ENCODE peak calls at places on chromosome 2, in ten cellular contexts. One of them, this sample, is unnamed.

GRCh38 chr2:55954306-55955035 is 30.9 kb upstream of the EFEMP1 start:
- DNase-seq in sigmoid colon: no peak
- DNase-seq in fibroblast of mammary gland: peak
- DNase-seq in BJ: no peak
- DNase-seq in fibroblast of pulmonary artery: peak
- DNase-seq in hepatocyte: no peak
- DNase-seq in type B pancreatic cell: no peak
- DNase-seq in fibroblast of the aortic adventitia: peak
- DNase-seq in lower lobe of right lung: no peak
- DNase-seq in CD8-positive, alpha-beta T cell: no peak
- DNase-seq in this sample: no peak

GRCh38 chr2:73995810-73996209 is 11.1 kb downstream of the TET3 start:
- DNase-seq in sigmoid colon: no peak
- DNase-seq in fibroblast of mammary gland: no peak
- DNase-seq in BJ: no peak
- DNase-seq in fibroblast of pulmonary artery: no peak
- DNase-seq in hepatocyte: no peak
- DNase-seq in type B pancreatic cell: no peak
- DNase-seq in fibroblast of the aortic adventitia: no peak
- DNase-seq in lower lobe of right lung: no peak
- DNase-seq in CD8-positive, alpha-beta T cell: no peak
- DNase-seq in this sample: no peak

GRCh38 chr2:73103018-73103542 is 9.7 kb downstream of the RAB11FIP5 start:
- DNase-seq in sigmoid colon: no peak
- DNase-seq in fibroblast of mammary gland: no peak
- DNase-seq in BJ: no peak
- DNase-seq in fibroblast of pulmonary artery: no peak
- DNase-seq in hepatocyte: no peak
- DNase-seq in type B pancreatic cell: no peak
- DNase-seq in fibroblast of the aortic adventitia: peak
- DNase-seq in lower lobe of right lung: no peak
- DNase-seq in CD8-positive, alpha-beta T cell: no peak
- DNase-seq in this sample: no peak

GRCh38 chr2:6722574-6722973 is 143.1 kb downstream of the CMPK2 start:
- DNase-seq in sigmoid colon: no peak
- DNase-seq in fibroblast of mammary gland: no peak
- DNase-seq in BJ: no peak
- DNase-seq in fibroblast of pulmonary artery: no peak
- DNase-seq in hepatocyte: no peak
- DNase-seq in type B pancreatic cell: no peak
- DNase-seq in fibroblast of the aortic adventitia: no peak
- DNase-seq in lower lobe of right lung: no peak
- DNase-seq in CD8-positive, alpha-beta T cell: no peak
- DNase-seq in this sample: no peak

GRCh38 chr2:33924770-33925169 is 325.7 kb upstream of the FAM98A start:
- DNase-seq in sigmoid colon: no peak
- DNase-seq in fibroblast of mammary gland: no peak
- DNase-seq in BJ: no peak
- DNase-seq in fibroblast of pulmonary artery: no peak
- DNase-seq in hepatocyte: no peak
- DNase-seq in type B pancreatic cell: no peak
- DNase-seq in fibroblast of the aortic adventitia: no peak
- DNase-seq in lower lobe of right lung: no peak
- DNase-seq in CD8-positive, alpha-beta T cell: no peak
- DNase-seq in this sample: no peak

GRCh38 chr2:120346667-120347358 is 877 bp downstream of the INHBB start:
- DNase-seq in sigmoid colon: no peak
- DNase-seq in fibroblast of mammary gland: peak
- DNase-seq in BJ: no peak
- DNase-seq in fibroblast of pulmonary artery: peak
- DNase-seq in hepatocyte: peak
- DNase-seq in type B pancreatic cell: no peak
- DNase-seq in fibroblast of the aortic adventitia: peak
- DNase-seq in lower lobe of right lung: no peak
- DNase-seq in CD8-positive, alpha-beta T cell: no peak
- DNase-seq in this sample: no peak

GRCh38 chr2:198316852-198317395 is 512.5 kb downstream of the PLCL1 start:
- DNase-seq in sigmoid colon: no peak
- DNase-seq in fibroblast of mammary gland: no peak
- DNase-seq in BJ: no peak
- DNase-seq in fibroblast of pulmonary artery: no peak
- DNase-seq in hepatocyte: no peak
- DNase-seq in type B pancreatic cell: no peak
- DNase-seq in fibroblast of the aortic adventitia: no peak
- DNase-seq in lower lobe of right lung: no peak
- DNase-seq in CD8-positive, alpha-beta T cell: no peak
- DNase-seq in this sample: no peak

GRCh38 chr2:73981081-73981968 is 3.4 kb upstream of the TET3 start:
- DNase-seq in sigmoid colon: peak
- DNase-seq in fibroblast of mammary gland: peak
- DNase-seq in BJ: no peak
- DNase-seq in fibroblast of pulmonary artery: no peak
- DNase-seq in hepatocyte: peak
- DNase-seq in type B pancreatic cell: no peak
- DNase-seq in fibroblast of the aortic adventitia: no peak
- DNase-seq in lower lobe of right lung: peak
- DNase-seq in CD8-positive, alpha-beta T cell: no peak
- DNase-seq in this sample: no peak

GRCh38 chr2:24881623-24882022 is 38.4 kb downstream of the ADCY3 start:
- DNase-seq in sigmoid colon: no peak
- DNase-seq in fibroblast of mammary gland: no peak
- DNase-seq in BJ: no peak
- DNase-seq in fibroblast of pulmonary artery: no peak
- DNase-seq in hepatocyte: no peak
- DNase-seq in type B pancreatic cell: no peak
- DNase-seq in fibroblast of the aortic adventitia: no peak
- DNase-seq in lower lobe of right lung: no peak
- DNase-seq in CD8-positive, alpha-beta T cell: no peak
- DNase-seq in this sample: no peak
- TF ChIP-seq CTCF in sigmoid colon: no peak
- TF ChIP-seq CTCF in fibroblast of mammary gland: peak
- TF ChIP-seq CTCF in BJ: no peak
- TF ChIP-seq CTCF in fibroblast of pulmonary artery: no peak
- TF ChIP-seq CTCF in hepatocyte: no peak
- TF ChIP-seq CTCF in type B pancreatic cell: no peak
- TF ChIP-seq CTCF in fibroblast of the aortic adventitia: no peak
- TF ChIP-seq CTCF in lower lobe of right lung: no peak
- TF ChIP-seq CTCF in CD8-positive, alpha-beta T cell: no peak
- TF ChIP-seq CTCF in this sample: peak

GRCh38 chr2:225041871-225042799 is at the start of gene DOCK10:
- DNase-seq in sigmoid colon: no peak
- DNase-seq in fibroblast of mammary gland: peak
- DNase-seq in BJ: no peak
- DNase-seq in fibroblast of pulmonary artery: peak
- DNase-seq in hepatocyte: peak
- DNase-seq in type B pancreatic cell: peak
- DNase-seq in fibroblast of the aortic adventitia: peak
- DNase-seq in lower lobe of right lung: peak
- DNase-seq in CD8-positive, alpha-beta T cell: peak
- DNase-seq in this sample: peak

GRCh38 chr2:225042800-225043167 is 516 bp upstream of the DOCK10 start:
- DNase-seq in sigmoid colon: no peak
- DNase-seq in fibroblast of mammary gland: peak
- DNase-seq in BJ: no peak
- DNase-seq in fibroblast of pulmonary artery: no peak
- DNase-seq in hepatocyte: no peak
- DNase-seq in type B pancreatic cell: no peak
- DNase-seq in fibroblast of the aortic adventitia: no peak
- DNase-seq in lower lobe of right lung: no peak
- DNase-seq in CD8-positive, alpha-beta T cell: no peak
- DNase-seq in this sample: peak

GRCh38 chr2:225038076-225038571 is 4.1 kb downstream of the DOCK10 start:
- DNase-seq in sigmoid colon: no peak
- DNase-seq in fibroblast of mammary gland: no peak
- DNase-seq in BJ: no peak
- DNase-seq in fibroblast of pulmonary artery: no peak
- DNase-seq in hepatocyte: no peak
- DNase-seq in type B pancreatic cell: no peak
- DNase-seq in fibroblast of the aortic adventitia: no peak
- DNase-seq in lower lobe of right lung: no peak
- DNase-seq in CD8-positive, alpha-beta T cell: no peak
- DNase-seq in this sample: no peak

GRCh38 chr2:225041210-225041870 is 928 bp downstream of the DOCK10 start:
- DNase-seq in sigmoid colon: no peak
- DNase-seq in fibroblast of mammary gland: peak
- DNase-seq in BJ: no peak
- DNase-seq in fibroblast of pulmonary artery: peak
- DNase-seq in hepatocyte: no peak
- DNase-seq in type B pancreatic cell: no peak
- DNase-seq in fibroblast of the aortic adventitia: peak
- DNase-seq in lower lobe of right lung: peak
- DNase-seq in CD8-positive, alpha-beta T cell: peak
- DNase-seq in this sample: peak

GRCh38 chr2:225040862-225041209 is 1.4 kb downstream of the DOCK10 start:
- DNase-seq in sigmoid colon: no peak
- DNase-seq in fibroblast of mammary gland: peak
- DNase-seq in BJ: no peak
- DNase-seq in fibroblast of pulmonary artery: no peak
- DNase-seq in hepatocyte: no peak
- DNase-seq in type B pancreatic cell: no peak
- DNase-seq in fibroblast of the aortic adventitia: no peak
- DNase-seq in lower lobe of right lung: no peak
- DNase-seq in CD8-positive, alpha-beta T cell: peak
- DNase-seq in this sample: peak
- TF ChIP-seq CTCF in sigmoid colon: no peak
- TF ChIP-seq CTCF in fibroblast of mammary gland: no peak
- TF ChIP-seq CTCF in BJ: no peak
- TF ChIP-seq CTCF in fibroblast of pulmonary artery: no peak
- TF ChIP-seq CTCF in hepatocyte: no peak
- TF ChIP-seq CTCF in type B pancreatic cell: no peak
- TF ChIP-seq CTCF in fibroblast of the aortic adventitia: no peak
- TF ChIP-seq CTCF in lower lobe of right lung: no peak
- TF ChIP-seq CTCF in CD8-positive, alpha-beta T cell: no peak
- TF ChIP-seq CTCF in this sample: no peak

DNA sequence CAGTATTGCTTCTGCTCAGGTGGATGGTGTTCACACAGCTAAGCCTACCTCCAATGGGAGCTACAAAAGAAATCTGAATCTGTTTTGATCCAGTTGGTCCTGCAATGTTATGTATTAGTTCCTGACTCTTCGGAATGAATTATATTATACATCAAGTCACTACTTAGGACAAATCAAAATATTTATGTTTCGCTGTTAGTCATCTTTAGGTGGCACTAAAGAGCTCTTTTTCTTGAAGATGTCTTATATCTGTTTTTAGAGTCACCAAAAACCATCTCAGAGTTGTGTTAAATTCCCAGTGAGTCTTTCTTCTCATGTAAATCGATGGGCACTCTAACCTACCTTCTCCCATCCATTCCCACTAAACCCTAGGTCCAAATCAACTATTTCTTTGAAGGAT is 2.2 kb downstream of the DNER start:
- DNase-seq in sigmoid colon: no peak
- DNase-seq in fibroblast of mammary gland: peak
- DNase-seq in BJ: no peak
- DNase-seq in fibroblast of pulmonary artery: peak
- DNase-seq in hepatocyte: no peak
- DNase-seq in type B pancreatic cell: no peak
- DNase-seq in fibroblast of the aortic adventitia: peak
- DNase-seq in lower lobe of right lung: no peak
- DNase-seq in CD8-positive, alpha-beta T cell: no peak
- DNase-seq in this sample: peak
- TF ChIP-seq CTCF in sigmoid colon: no peak
- TF ChIP-seq CTCF in fibroblast of mammary gland: peak
- TF ChIP-seq CTCF in BJ: peak
- TF ChIP-seq CTCF in fibroblast of pulmonary artery: peak
- TF ChIP-seq CTCF in hepatocyte: peak
- TF ChIP-seq CTCF in type B pancreatic cell: no peak
- TF ChIP-seq CTCF in fibroblast of the aortic adventitia: no peak
- TF ChIP-seq CTCF in lower lobe of right lung: no peak
- TF ChIP-seq CTCF in CD8-positive, alpha-beta T cell: no peak
- TF ChIP-seq CTCF in this sample: peak

GRCh38 chr2:95231723-95232122 is 24.4 kb downstream of the ZNF892 start:
- DNase-seq in sigmoid colon: no peak
- DNase-seq in fibroblast of mammary gland: peak
- DNase-seq in BJ: peak
- DNase-seq in fibroblast of pulmonary artery: peak
- DNase-seq in hepatocyte: peak
- DNase-seq in type B pancreatic cell: no peak
- DNase-seq in fibroblast of the aortic adventitia: peak
- DNase-seq in lower lobe of right lung: peak
- DNase-seq in CD8-positive, alpha-beta T cell: no peak
- DNase-seq in this sample: peak
- TF ChIP-seq CTCF in sigmoid colon: no peak
- TF ChIP-seq CTCF in fibroblast of mammary gland: peak
- TF ChIP-seq CTCF in BJ: peak
- TF ChIP-seq CTCF in fibroblast of pulmonary artery: peak
- TF ChIP-seq CTCF in hepatocyte: peak
- TF ChIP-seq CTCF in type B pancreatic cell: peak
- TF ChIP-seq CTCF in fibroblast of the aortic adventitia: peak
- TF ChIP-seq CTCF in lower lobe of right lung: peak
- TF ChIP-seq CTCF in CD8-positive, alpha-beta T cell: no peak
- TF ChIP-seq CTCF in this sample: peak

GRCh38 chr2:162579169-162579568 is 235.2 kb downstream of the GCA start:
- DNase-seq in sigmoid colon: no peak
- DNase-seq in fibroblast of mammary gland: no peak
- DNase-seq in BJ: no peak
- DNase-seq in fibroblast of pulmonary artery: no peak
- DNase-seq in hepatocyte: no peak
- DNase-seq in type B pancreatic cell: no peak
- DNase-seq in fibroblast of the aortic adventitia: no peak
- DNase-seq in lower lobe of right lung: no peak
- DNase-seq in CD8-positive, alpha-beta T cell: no peak
- DNase-seq in this sample: no peak
- TF ChIP-seq CTCF in sigmoid colon: no peak
- TF ChIP-seq CTCF in fibroblast of mammary gland: no peak
- TF ChIP-seq CTCF in BJ: no peak
- TF ChIP-seq CTCF in fibroblast of pulmonary artery: no peak
- TF ChIP-seq CTCF in hepatocyte: peak
- TF ChIP-seq CTCF in type B pancreatic cell: no peak
- TF ChIP-seq CTCF in fibroblast of the aortic adventitia: no peak
- TF ChIP-seq CTCF in lower lobe of right lung: no peak
- TF ChIP-seq CTCF in CD8-positive, alpha-beta T cell: no peak
- TF ChIP-seq CTCF in this sample: peak

This sample was measured in A673.